ENCODE peak calls at places on chromosomes 11 and 22, in nine cellular contexts. K, I, W, M, Y, N, L, O and Z are unnamed samples. For H3K36me3, the result is how much of the 10 kb centered on the place peaks cover.

GRCh38 chr11:18397921-18398320 is 3.6 kb downstream of the LDHA start:
- DNase-seq in Y (no peak), I (no peak), K (no peak), N (no peak), O (no peak), M (no peak), L (no peak), W (no peak), Z (no peak)

GRCh38 chr11:129035254-129035653 is 92.6 kb upstream of the TP53AIP1 start:
- DNase-seq in O (no peak), W (no peak), M (no peak), N (no peak), I (no peak), K (no peak), Y (no peak), L (no peak), Z (no peak)

GRCh38 chr22:38697055-38697980 is 3.4 kb downstream of the JOSD1 start:
- DNase-seq in M (no peak), N (peak), W (peak), L (no peak), Y (no peak), I (no peak), K (peak), O (no peak), Z (peak)

GRCh38 chr11:10550503-10550902 is 9.5 kb upstream of the RNF141 start:
- DNase-seq in L (no peak), Y (no peak), M (no peak), K (peak), W (peak), I (no peak), N (no peak), O (no peak), Z (peak)

GRCh38 chr11:33147559-33147958 is 13.7 kb downstream of the CSTF3 start:
- DNase-seq in Y (no peak), L (no peak), N (no peak), M (no peak), I (no peak), K (peak), W (peak), O (no peak), Z (peak)

GRCh38 chr11:129701706-129702105 is 113.9 kb upstream of the TMEM45B start:
- DNase-seq in W (no peak), N (no peak), I (no peak), K (no peak), O (no peak), L (no peak), Y (no peak), M (no peak), Z (no peak)

GRCh38 chr22:39368402-39368801 is 18.6 kb downstream of the SYNGR1 start:
- DNase-seq in W (no peak), M (no peak), L (no peak), O (no peak), Y (no peak), I (no peak), K (no peak), N (no peak), Z (no peak)

GRCh38 chr11:103537904-103538502 is 428.8 kb downstream of the DYNC2H1 start:
- DNase-seq in Y (no peak), W (no peak), O (no peak), N (no peak), M (no peak), L (no peak), K (peak), I (no peak), Z (peak)

GRCh38 chr11:73752903-73753302 is 8.0 kb downstream of the RAB6A start:
- DNase-seq in I (peak), L (no peak), K (no peak), O (no peak), M (no peak), W (peak), N (no peak), Y (no peak), Z (no peak)

GRCh38 chr22:27216444-27216843 is 559.1 kb downstream of the MIAT start:
- DNase-seq in K (no peak), Y (no peak), O (no peak), W (no peak), L (no peak), I (no peak), M (no peak), N (no peak), Z (no peak)

GRCh38 chr11:122672892-122673291 is 17.4 kb downstream of the UBASH3B start:
- DNase-seq in M (no peak), N (peak), O (no peak), W (no peak), L (no peak), K (no peak), I (no peak), Y (peak), Z (no peak)

GRCh38 chr11:122668562-122669090 is 13.1 kb downstream of the UBASH3B start:
- DNase-seq in K (peak), I (no peak), M (no peak), Y (no peak), O (no peak), N (no peak), W (peak), L (no peak), Z (peak)

GRCh38 chr11:122671270-122671906 is 15.9 kb downstream of the UBASH3B start:
- DNase-seq in K (peak), M (no peak), I (no peak), L (no peak), N (no peak), Y (no peak), O (peak), W (no peak), Z (peak)

GRCh38 chr11:122666743-122667142 is 11.2 kb downstream of the UBASH3B start:
- DNase-seq in M (no peak), W (no peak), I (no peak), O (no peak), L (no peak), N (no peak), Y (no peak), K (no peak), Z (no peak)

DNA sequence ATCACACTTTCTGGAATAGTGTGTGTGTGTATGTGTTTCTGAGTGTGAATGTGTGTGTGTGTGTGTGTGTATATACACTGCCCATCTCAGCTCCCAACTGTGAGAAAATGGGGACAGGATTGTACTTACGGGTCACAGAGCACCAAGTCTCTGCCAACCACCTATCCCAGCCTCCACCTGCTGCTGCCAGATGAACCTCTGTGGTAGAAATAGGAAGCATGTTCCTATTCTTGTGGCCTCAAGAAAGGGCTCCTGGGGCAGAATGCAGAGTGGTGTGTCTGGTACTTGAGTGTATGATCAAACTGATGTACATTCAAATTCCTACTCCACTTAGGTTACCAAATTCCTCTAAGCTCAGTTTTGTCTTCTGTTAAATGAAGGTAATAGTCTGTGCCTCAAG is 14.6 kb downstream of the UBASH3B start:
- DNase-seq in O (no peak), Y (no peak), N (no peak), K (no peak), I (no peak), W (no peak), L (no peak), M (no peak), Z (no peak)
- H3K4me3 ChIP-seq in O (no peak), Y (no peak), N (no peak), K (no peak), I (no peak), W (no peak), L (no peak), M (no peak), Z (no peak)

DNA sequence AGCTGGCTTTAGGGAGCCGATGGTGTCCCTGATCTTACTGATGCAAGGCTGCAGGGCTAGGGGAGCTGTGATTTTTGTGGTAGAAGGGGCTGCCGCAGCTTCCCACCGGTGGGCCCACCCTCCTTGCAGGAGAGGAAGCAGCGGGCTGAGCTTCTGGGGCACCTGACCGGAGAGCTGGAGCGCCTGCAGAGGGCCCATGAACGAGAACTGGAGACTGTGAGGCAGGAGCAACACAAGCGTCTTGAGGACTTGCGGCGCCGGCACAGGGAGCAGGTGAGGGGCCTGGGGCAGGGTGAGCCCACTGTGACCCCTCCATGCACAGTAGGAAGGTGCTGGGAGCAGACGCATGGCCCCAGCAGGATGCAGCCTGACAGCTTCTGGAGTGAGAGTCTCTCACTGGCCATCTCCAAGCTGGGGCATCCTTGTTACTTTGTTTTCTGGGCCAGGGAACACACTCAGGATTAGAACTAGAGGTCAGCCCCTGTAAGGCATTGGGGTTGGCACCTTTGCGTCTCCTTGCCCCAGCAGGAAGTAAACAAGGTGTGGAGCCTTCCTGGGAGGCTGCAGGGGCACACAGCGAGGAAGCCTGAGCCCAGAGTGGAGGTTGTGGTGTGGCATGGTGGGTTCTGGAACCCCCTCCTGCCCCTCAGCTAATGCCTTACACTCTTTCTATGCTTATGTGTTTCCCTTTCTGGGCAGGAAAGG is 66.7 kb downstream of the CEP164 start:
- DNase-seq in L (no peak), W (no peak), O (no peak), M (no peak), Y (no peak), N (peak), I (no peak), K (no peak), Z (no peak)
- H3K36me3 ChIP-seq in L (half or more), W (under half), O (half or more), M (under half), Y (half or more), N (half or more), I (under half), K (half or more), Z (half or more)

DNA sequence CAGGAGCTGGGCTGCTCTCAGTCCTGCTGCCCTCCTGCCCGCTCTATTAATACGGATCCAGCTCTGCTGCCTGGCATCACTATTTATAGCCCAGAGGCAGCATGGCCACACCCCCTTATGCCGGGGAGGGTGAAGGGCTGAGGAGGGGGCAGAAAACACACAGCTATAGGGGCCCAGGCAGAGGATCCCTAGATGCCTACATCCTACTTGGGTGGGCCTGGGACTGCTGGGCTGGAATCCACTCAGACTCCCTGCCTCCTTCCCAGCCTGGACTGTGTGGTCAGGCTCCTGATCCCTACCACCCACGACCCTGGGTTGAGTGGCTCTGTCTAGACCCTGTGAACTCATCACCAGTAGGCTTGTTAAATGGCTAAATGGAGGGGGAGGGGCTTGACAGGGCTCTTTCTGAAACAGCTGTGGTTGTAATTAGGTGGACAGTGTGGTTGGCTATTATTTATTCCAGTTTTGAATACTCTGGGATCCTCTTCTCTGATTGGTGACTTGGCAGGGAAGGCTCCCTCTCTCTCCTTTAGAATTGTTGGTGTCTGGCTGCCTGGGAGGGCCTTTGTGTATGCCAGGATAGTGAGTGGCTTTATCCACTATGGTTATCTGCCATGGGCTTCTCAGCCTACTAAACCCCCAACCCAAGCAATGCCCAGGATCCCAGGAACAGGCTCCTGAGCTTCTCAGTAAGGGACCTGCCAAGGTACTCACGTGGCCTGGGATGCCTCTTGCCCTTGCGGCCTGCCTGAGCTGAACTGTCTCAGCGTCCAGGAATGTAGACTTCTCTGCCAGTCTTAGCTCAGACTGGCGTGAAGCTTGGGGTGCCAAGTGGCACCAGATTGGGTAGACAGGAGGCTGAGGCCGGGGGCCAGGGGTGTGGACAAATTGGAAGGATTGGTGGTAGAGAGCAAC is 15.2 kb downstream of the PHLDB1 start:
- DNase-seq in O (peak), M (no peak), W (peak), Y (no peak), L (no peak), I (no peak), K (peak), N (no peak), Z (peak)
- H3K4me3 ChIP-seq in O (peak), M (no peak), W (peak), Y (no peak), L (peak), I (no peak), K (peak), N (peak), Z (peak)

GRCh38 chr11:2401436-2401984 is 960 bp downstream of the TSSC4 start:
- DNase-seq in M (no peak), K (no peak), Y (no peak), I (no peak), W (no peak), O (no peak), N (no peak), L (no peak), Z (no peak)

GRCh38 chr11:2400761-2401435 is 348 bp downstream of the TSSC4 start:
- DNase-seq in Y (no peak), K (no peak), I (no peak), M (peak), L (no peak), O (no peak), W (no peak), N (no peak), Z (no peak)

GRCh38 chr11:2398664-2399355 is 1.7 kb upstream of the TSSC4 start:
- DNase-seq in I (no peak), M (no peak), Y (no peak), K (no peak), N (no peak), W (no peak), O (no peak), L (no peak), Z (no peak)

GRCh38 chr11:2399488-2400068 is 972 bp upstream of the TSSC4 start:
- DNase-seq in Y (no peak), N (no peak), W (no peak), L (no peak), O (no peak), M (no peak), I (peak), K (no peak), Z (no peak)

GRCh38 chr11:2400069-2400760 is at the start of gene TSSC4:
- DNase-seq in N (peak), M (peak), Y (peak), L (peak), O (peak), I (peak), W (peak), K (peak), Z (peak)
- H3K36me3 ChIP-seq in N (half or more), M (under half), Y (half or more), L (half or more), O (half or more), I (under half), W (under half), K (under half), Z (under half)

DNA sequence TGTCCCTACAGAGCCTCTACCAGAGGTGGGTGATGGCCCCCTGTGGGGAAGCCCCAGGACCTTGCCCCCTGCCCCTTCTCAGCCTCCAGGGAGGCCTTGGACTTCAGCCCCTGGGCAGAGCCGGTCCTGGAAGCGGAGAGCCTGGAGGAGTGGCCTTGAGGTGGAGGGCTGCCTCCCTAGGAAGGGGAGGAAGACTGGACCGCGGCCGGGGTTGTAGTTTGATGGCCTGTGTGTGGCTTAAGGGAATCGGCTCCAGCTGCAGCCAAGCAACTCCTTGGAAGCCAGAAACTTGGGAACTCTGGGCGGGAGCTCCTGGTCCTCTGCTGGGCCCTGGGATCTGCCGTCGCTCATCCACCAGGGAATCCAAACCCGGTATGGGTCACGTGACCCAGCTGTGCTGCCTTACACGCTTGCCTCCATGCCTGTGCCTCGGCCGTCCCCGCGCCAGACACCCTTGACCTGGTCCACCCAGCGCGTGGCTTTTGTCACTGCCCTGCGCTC is 23.6 kb upstream of the ARHGAP8 start:
- DNase-seq in W (no peak), L (no peak), I (peak), N (peak), M (no peak), O (peak), Y (peak), K (no peak), Z (no peak)
- H3K4me3 ChIP-seq in W (no peak), L (no peak), I (no peak), N (peak), M (no peak), O (peak), Y (no peak), K (no peak), Z (no peak)